ENCODE peak calls at places on chromosomes 7 and 10, in five cellular contexts. H is GM23248; M is tibial artery; P is CD8-positive, alpha-beta memory T cell; A is pancreas. E is an unnamed sample.
A peak's percentile ranks its signal among the peaks of the same experiment; 100 is the strongest.

GRCh38 chr10:107232013-107232412 is 67.5 kb upstream of the SORCS1 start:
- DNase-seq in H (peak; percentile 1), M (no peak), P (no peak), A (no peak), E (no peak)

GRCh38 chr7:123624527-123625183 is 23.0 kb downstream of the ASB15 start:
- DNase-seq in H (peak; percentile 22), M (no peak), P (peak; percentile 37), A (peak; percentile 67), E (no peak)

GRCh38 chr7:85474234-85474633 is 287.4 kb upstream of the SEMA3D start:
- DNase-seq in H (peak; percentile 22), M (no peak), P (no peak), A (no peak), E (no peak)

GRCh38 chr7:157520249-157520648 is 183.4 kb downstream of the DNAJB6 start:
- DNase-seq in H (no peak), M (peak; percentile 29), P (no peak), A (no peak), E (no peak)

GRCh38 chr7:50807026-50807730 is 24.5 kb upstream of the GRB10 start:
- DNase-seq in H (peak; percentile 66), M (peak; percentile 25), P (no peak), A (no peak), E (no peak)

GRCh38 chr10:74178042-74178791 is 27.2 kb downstream of the ADK start:
- DNase-seq in H (peak; percentile 4), M (no peak), P (no peak), A (no peak), E (no peak)

GRCh38 chr7:6546852-6547251 is 4.4 kb downstream of the GRID2IP start:
- DNase-seq in H (no peak), M (no peak), P (no peak), A (no peak), E (no peak)

GRCh38 chr10:6473901-6474370 is 106.1 kb downstream of the PRKCQ start:
- DNase-seq in H (peak; percentile 14), M (no peak), P (peak; percentile 26), A (no peak), E (no peak)

GRCh38 chr7:143884978-143885559 is 16.9 kb downstream of the TCAF1 start:
- DNase-seq in H (peak; percentile 76), M (no peak), P (no peak), A (no peak), E (no peak)

GRCh38 chr7:142711722-142712616 is 37.3 kb upstream of the PRSS1 start:
- DNase-seq in H (peak; percentile 48), M (no peak), P (no peak), A (no peak), E (no peak)
- H3K4me3 ChIP-seq in H (no peak overlapping the region), M (no peak overlapping the region), P (peak overlapping the region; percentile 70), A (peak overlapping the region; percentile 10), E (no peak overlapping the region)

DNA sequence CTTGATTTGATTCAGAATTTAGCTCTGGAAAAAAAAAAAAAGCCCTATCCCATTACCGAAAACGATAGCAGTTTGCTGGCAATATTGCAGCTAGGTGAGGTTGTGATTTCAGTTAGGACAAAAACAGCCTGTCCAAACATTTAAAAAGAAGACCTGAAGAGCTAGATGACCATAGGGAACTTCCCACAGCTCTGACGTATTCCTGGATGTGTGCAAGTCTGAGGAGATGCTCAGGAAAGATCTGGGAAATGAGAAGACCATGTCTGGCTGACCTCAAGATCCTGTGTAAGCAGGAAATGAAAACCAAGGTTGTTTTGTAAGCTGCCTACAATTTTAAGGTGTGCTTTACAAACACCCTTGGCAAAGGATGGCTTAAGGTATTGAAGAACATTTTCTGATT is 88.7 kb downstream of the RAMP3 start:
- DNase-seq in H (no peak), M (no peak), P (no peak), A (no peak), E (no peak)
- H3K27me3 ChIP-seq in H (peaks cover 52% of the 10 kb centered on the region), M (peaks cover 6% of the 10 kb centered on the region), P (no peaks in the 10 kb centered on the region), A (no peaks in the 10 kb centered on the region), E (no peaks in the 10 kb centered on the region)

GRCh38 chr7:29342761-29343160 is 148.2 kb downstream of the CHN2 start:
- DNase-seq in H (peak; percentile 66), M (no peak), P (no peak), A (no peak), E (no peak)

GRCh38 chr7:29341156-29341555 is 146.6 kb downstream of the CHN2 start:
- DNase-seq in H (no peak), M (no peak), P (no peak), A (no peak), E (no peak)

GRCh38 chr7:29343379-29343778 is 148.8 kb downstream of the CHN2 start:
- DNase-seq in H (no peak), M (no peak), P (no peak), A (no peak), E (no peak)

GRCh38 chr7:29337628-29338116 is 143.1 kb downstream of the CHN2 start:
- DNase-seq in H (no peak), M (no peak), P (peak; percentile 22), A (no peak), E (no peak)

DNA sequence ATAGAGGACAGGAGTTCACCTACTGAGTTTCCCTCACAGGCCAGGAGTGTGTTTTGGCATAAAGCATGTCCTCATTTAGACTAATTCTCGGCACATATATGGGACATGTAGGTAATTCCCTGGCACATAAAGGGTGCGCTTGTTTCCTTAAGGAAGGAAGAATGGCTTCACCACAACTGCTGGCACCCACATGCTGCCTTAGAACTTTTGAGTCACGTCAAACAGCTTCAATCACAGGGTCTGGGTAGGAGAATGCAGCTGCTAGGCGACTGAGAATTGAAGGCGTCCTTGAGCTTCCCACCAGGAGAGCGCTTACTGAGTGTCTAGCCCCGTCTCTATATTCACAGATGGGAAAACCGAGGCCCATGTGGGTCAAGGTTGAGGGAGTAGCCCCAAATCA is 146.1 kb downstream of the CHN2 start:
- DNase-seq in H (no peak), M (no peak), P (no peak), A (no peak), E (no peak)
- H3K4me1 ChIP-seq in H (peaks cover 11% of the 10 kb centered on the region), M (peaks cover 14% of the 10 kb centered on the region), P (peaks cover 41% of the 10 kb centered on the region), A (peaks cover 32% of the 10 kb centered on the region), E (no peaks in the 10 kb centered on the region)

GRCh38 chr7:138738114-138738513 is 37.0 kb upstream of the SVOPL start:
- DNase-seq in H (no peak), M (no peak), P (no peak), A (no peak), E (no peak)

GRCh38 chr7:138741453-138741735 is 40.2 kb upstream of the SVOPL start:
- DNase-seq in H (no peak), M (no peak), P (no peak), A (no peak), E (no peak)

GRCh38 chr7:138735399-138735798 is 34.2 kb upstream of the SVOPL start:
- DNase-seq in H (no peak), M (no peak), P (no peak), A (no peak), E (no peak)

GRCh38 chr7:138739859-138740258 is 38.7 kb upstream of the SVOPL start:
- DNase-seq in H (no peak), M (no peak), P (no peak), A (no peak), E (no peak)

GRCh38 chr7:138738551-138739335 is 37.6 kb upstream of the SVOPL start:
- DNase-seq in H (peak; percentile 82), M (peak; percentile 76), P (peak; percentile 67), A (peak; percentile 87), E (peak; percentile 4)
- H3K4me3 ChIP-seq in H (no peak overlapping the region), M (no peak overlapping the region), P (no peak overlapping the region), A (no peak overlapping the region), E (no peak overlapping the region)

GRCh38 chr7:1457059-1457948 is 2.0 kb downstream of the MICALL2 start:
- DNase-seq in H (no peak), M (no peak), P (no peak), A (no peak), E (no peak)

GRCh38 chr7:1458676-1459511 is at the start of gene MICALL2:
- DNase-seq in H (peak; percentile 97), M (peak; percentile 95), P (peak; percentile 12), A (peak; percentile 94), E (no peak)

GRCh38 chr7:1459930-1460756 is 873 bp upstream of the MICALL2 start:
- DNase-seq in H (peak; percentile 56), M (peak; percentile 77), P (no peak), A (no peak), E (no peak)

GRCh38 chr7:1459512-1459892 is 232 bp upstream of the MICALL2 start:
- DNase-seq in H (peak; percentile 100), M (peak; percentile 100), P (peak; percentile 97), A (peak; percentile 100), E (peak; percentile 95)

GRCh38 chr7:1457949-1458675 is 1.2 kb downstream of the MICALL2 start:
- DNase-seq in H (peak; percentile 49), M (no peak), P (no peak), A (no peak), E (no peak)
- H3K27me3 ChIP-seq in H (no peaks in the 10 kb centered on the region), M (no peaks in the 10 kb centered on the region), P (no peaks in the 10 kb centered on the region), A (no peaks in the 10 kb centered on the region), E (no peaks in the 10 kb centered on the region)

DNA sequence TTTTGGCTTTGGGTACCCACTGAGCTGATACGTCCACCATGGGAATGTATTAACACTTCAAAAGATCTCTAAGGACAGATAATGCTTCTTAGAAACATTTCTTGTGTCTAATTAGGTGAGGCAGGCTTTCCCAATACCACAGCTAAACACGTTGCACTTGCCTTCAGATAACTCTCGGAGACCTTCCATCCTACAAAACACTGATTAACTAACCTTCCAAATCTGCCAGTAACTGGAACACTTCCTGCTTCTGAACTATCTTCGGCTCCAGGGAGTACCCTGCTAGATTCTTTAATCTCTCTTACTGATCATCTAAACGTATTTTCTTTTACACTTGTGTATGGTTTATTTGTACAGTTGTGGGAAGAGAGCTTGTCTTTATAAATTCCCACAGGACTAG is 1.1 kb upstream of the WNT16 start:
- DNase-seq in H (no peak), M (no peak), P (no peak), A (no peak), E (no peak)
- H3K4me1 ChIP-seq in H (peaks cover 5% of the 10 kb centered on the region), M (peaks cover 20% of the 10 kb centered on the region), P (peaks cover 8% of the 10 kb centered on the region), A (no peaks in the 10 kb centered on the region), E (peaks cover 17% of the 10 kb centered on the region)

E was measured in esophagus squamous epithelium.